ENCODE peak calls at places on chromosomes 4 and X, in six cellular contexts. One of them, this sample, is unnamed.

GRCh38 chr4:142598132-142598531 is 248.0 kb downstream of the INPP4B start:
- DNase-seq in CD8-positive, alpha-beta T cell: no peak
- DNase-seq in fibroblast of lung: no peak
- DNase-seq in heart left ventricle: no peak
- DNase-seq in ascending aorta: no peak
- DNase-seq in adrenal gland: no peak
- DNase-seq in this sample: no peak

GRCh38 chrX:9997524-9997923 is 30.4 kb downstream of the CLDN34 start:
- DNase-seq in CD8-positive, alpha-beta T cell: no peak
- DNase-seq in adrenal gland: no peak
- DNase-seq in ascending aorta: no peak
- DNase-seq in heart left ventricle: no peak
- DNase-seq in fibroblast of lung: no peak
- DNase-seq in this sample: no peak

GRCh38 chrX:71143508-71143907 is 1.1 kb upstream of the NLGN3 start:
- DNase-seq in ascending aorta: peak; percentile 73
- DNase-seq in fibroblast of lung: peak; percentile 23
- DNase-seq in heart left ventricle: peak; percentile 33
- DNase-seq in adrenal gland: peak; percentile 59
- DNase-seq in CD8-positive, alpha-beta T cell: no peak
- DNase-seq in this sample: no peak

GRCh38 chr4:148795156-148795864 is 353.1 kb upstream of the NR3C2 start:
- DNase-seq in ascending aorta: no peak
- DNase-seq in heart left ventricle: peak; percentile 46
- DNase-seq in fibroblast of lung: peak; percentile 92
- DNase-seq in CD8-positive, alpha-beta T cell: no peak
- DNase-seq in adrenal gland: no peak
- DNase-seq in this sample: no peak

GRCh38 chr4:69881173-69881773 is 21.3 kb upstream of the SULT1E1 start:
- DNase-seq in fibroblast of lung: peak; percentile 26
- DNase-seq in adrenal gland: peak; percentile 14
- DNase-seq in heart left ventricle: no peak
- DNase-seq in ascending aorta: no peak
- DNase-seq in CD8-positive, alpha-beta T cell: no peak
- DNase-seq in this sample: peak; percentile 2

GRCh38 chrX:69309074-69309792 is 144.0 kb upstream of the PJA1 start:
- DNase-seq in CD8-positive, alpha-beta T cell: no peak
- DNase-seq in adrenal gland: no peak
- DNase-seq in heart left ventricle: no peak
- DNase-seq in ascending aorta: peak; percentile 43
- DNase-seq in fibroblast of lung: no peak
- DNase-seq in this sample: no peak

GRCh38 chr4:128574706-128575105 is 234.8 kb upstream of the JADE1 start:
- DNase-seq in CD8-positive, alpha-beta T cell: peak; percentile 63
- DNase-seq in fibroblast of lung: peak; percentile 52
- DNase-seq in heart left ventricle: peak; percentile 33
- DNase-seq in ascending aorta: peak; percentile 78
- DNase-seq in adrenal gland: peak; percentile 73
- DNase-seq in this sample: peak; percentile 53

GRCh38 chr4:6278801-6279197 is 9.1 kb downstream of the WFS1 start:
- DNase-seq in ascending aorta: no peak
- DNase-seq in adrenal gland: no peak
- DNase-seq in fibroblast of lung: peak; percentile 79
- DNase-seq in CD8-positive, alpha-beta T cell: no peak
- DNase-seq in heart left ventricle: peak; percentile 70
- DNase-seq in this sample: peak; percentile 41

GRCh38 chr4:77358315-77358928 is 201.4 kb downstream of the CCNG2 start:
- DNase-seq in CD8-positive, alpha-beta T cell: no peak
- DNase-seq in adrenal gland: peak; percentile 16
- DNase-seq in ascending aorta: no peak
- DNase-seq in heart left ventricle: no peak
- DNase-seq in fibroblast of lung: peak; percentile 8
- DNase-seq in this sample: no peak

GRCh38 chr4:169283114-169283509 is 12.4 kb upstream of the SH3RF1 start:
- DNase-seq in heart left ventricle: no peak
- DNase-seq in ascending aorta: no peak
- DNase-seq in fibroblast of lung: peak; percentile 98
- DNase-seq in adrenal gland: no peak
- DNase-seq in CD8-positive, alpha-beta T cell: no peak
- DNase-seq in this sample: no peak

GRCh38 chr4:2395038-2395437 is 23.4 kb downstream of the ZFYVE28 start:
- DNase-seq in heart left ventricle: no peak
- DNase-seq in ascending aorta: no peak
- DNase-seq in CD8-positive, alpha-beta T cell: no peak
- DNase-seq in fibroblast of lung: peak; percentile 61
- DNase-seq in adrenal gland: no peak
- DNase-seq in this sample: no peak

DNA sequence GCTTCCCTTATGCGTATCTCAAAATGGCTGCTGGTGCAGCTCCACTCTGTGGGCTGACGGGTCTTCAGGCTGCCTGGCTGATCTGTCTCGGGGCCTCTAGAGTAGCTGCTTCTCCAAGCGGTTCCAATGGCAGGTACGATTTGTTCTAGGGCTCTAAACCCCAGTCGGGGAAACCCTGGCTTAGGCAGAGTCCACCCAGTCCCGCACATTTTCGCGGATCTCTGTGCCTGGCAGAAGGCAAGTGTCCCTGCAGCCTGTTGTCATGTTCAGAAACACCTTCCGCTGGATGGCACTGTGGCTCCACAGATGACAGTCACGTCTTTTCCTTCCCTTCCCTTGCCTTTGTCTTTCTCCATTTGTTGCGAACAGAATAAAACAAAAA is 54.4 kb downstream of the NBDY start:
- DNase-seq in adrenal gland: peak; percentile 87
- DNase-seq in heart left ventricle: no peak
- DNase-seq in fibroblast of lung: no peak
- DNase-seq in CD8-positive, alpha-beta T cell: peak; percentile 90
- DNase-seq in ascending aorta: peak; percentile 88
- DNase-seq in this sample: no peak
- TF ChIP-seq CTCF in adrenal gland: peak; percentile 56
- TF ChIP-seq CTCF in heart left ventricle: no peak
- TF ChIP-seq CTCF in fibroblast of lung: no peak
- TF ChIP-seq CTCF in CD8-positive, alpha-beta T cell: no peak
- TF ChIP-seq CTCF in ascending aorta: peak; percentile 60
- TF ChIP-seq CTCF in this sample: no peak

DNA sequence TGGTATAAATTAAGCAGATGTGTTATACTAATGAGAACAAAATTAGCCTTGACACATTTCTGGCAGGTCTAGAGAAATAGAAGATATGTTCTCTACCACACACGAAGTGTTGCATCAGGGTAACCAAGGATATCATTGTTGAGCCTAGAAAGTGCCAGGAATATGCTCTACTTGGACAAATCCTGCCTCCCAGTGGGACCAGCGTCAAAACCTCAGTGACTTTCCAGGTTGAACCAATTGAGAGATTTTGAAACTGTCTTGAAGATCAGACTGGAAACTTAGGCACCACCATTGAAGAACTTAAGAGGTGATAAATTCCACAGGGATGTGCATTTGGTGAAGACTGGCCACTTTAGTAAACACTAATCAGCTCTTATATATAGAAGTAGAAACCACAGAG is 115.9 kb downstream of the HPGD start:
- DNase-seq in heart left ventricle: no peak
- DNase-seq in adrenal gland: no peak
- DNase-seq in CD8-positive, alpha-beta T cell: no peak
- DNase-seq in ascending aorta: no peak
- DNase-seq in fibroblast of lung: no peak
- DNase-seq in this sample: no peak
- H3K4me3 ChIP-seq in heart left ventricle: no peak overlapping the region
- H3K4me3 ChIP-seq in adrenal gland: no peak overlapping the region
- H3K4me3 ChIP-seq in CD8-positive, alpha-beta T cell: no peak overlapping the region
- H3K4me3 ChIP-seq in ascending aorta: no peak overlapping the region
- H3K4me3 ChIP-seq in fibroblast of lung: no peak overlapping the region
- H3K4me3 ChIP-seq in this sample: no peak overlapping the region

DNA sequence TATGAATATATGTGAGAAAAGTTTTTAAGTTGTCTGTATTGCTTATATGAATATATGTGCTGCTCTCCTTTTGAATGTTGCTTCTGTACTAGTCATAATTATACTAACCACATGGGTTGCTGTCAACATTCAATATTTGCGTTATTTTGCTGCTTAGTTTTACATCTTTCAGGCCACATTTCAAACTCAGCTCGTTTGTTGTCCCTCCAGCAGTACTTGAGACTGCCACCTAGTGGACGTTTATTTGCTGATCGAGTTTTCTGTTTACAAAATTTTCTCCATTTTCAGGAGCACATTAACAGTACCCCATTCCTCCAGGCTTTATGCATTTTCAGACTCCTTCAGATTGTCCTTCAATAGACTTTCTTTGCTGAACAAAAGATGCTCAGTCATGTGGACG is 75.8 kb downstream of the NUDT11 start:
- DNase-seq in adrenal gland: peak; percentile 35
- DNase-seq in CD8-positive, alpha-beta T cell: no peak
- DNase-seq in heart left ventricle: no peak
- DNase-seq in ascending aorta: no peak
- DNase-seq in fibroblast of lung: peak; percentile 26
- DNase-seq in this sample: no peak
- TF ChIP-seq CTCF in adrenal gland: peak; percentile 53
- TF ChIP-seq CTCF in CD8-positive, alpha-beta T cell: peak; percentile 20
- TF ChIP-seq CTCF in heart left ventricle: peak; percentile 51
- TF ChIP-seq CTCF in ascending aorta: peak; percentile 73
- TF ChIP-seq CTCF in fibroblast of lung: peak; percentile 57
- TF ChIP-seq CTCF in this sample: peak; percentile 52

GRCh38 chrX:94932278-94932965 is 1258.4 kb downstream of the FAM133A start:
- DNase-seq in CD8-positive, alpha-beta T cell: no peak
- DNase-seq in adrenal gland: no peak
- DNase-seq in ascending aorta: no peak
- DNase-seq in fibroblast of lung: no peak
- DNase-seq in heart left ventricle: no peak
- DNase-seq in this sample: peak; percentile 0
- H3K4me3 ChIP-seq in CD8-positive, alpha-beta T cell: no peak overlapping the region
- H3K4me3 ChIP-seq in adrenal gland: no peak overlapping the region
- H3K4me3 ChIP-seq in ascending aorta: no peak overlapping the region
- H3K4me3 ChIP-seq in fibroblast of lung: no peak overlapping the region
- H3K4me3 ChIP-seq in heart left ventricle: no peak overlapping the region
- H3K4me3 ChIP-seq in this sample: no peak overlapping the region